ENCODE peak calls at places on chromosomes 6 and 20, in seven cellular contexts. U is HepG2, O is HCT116, C is H1, P is K562, V is GM12878, D is SK-N-SH. Z is an unnamed sample.

GRCh38 chr6:169239181-169239580 is 14.5 kb downstream of the THBS2 start:
- DNase-seq in U (no peak), O (no peak), C (no peak), P (no peak), V (no peak), D (no peak), Z (no peak)

GRCh38 chr6:31497595-31498476 is at the start of gene MICB:
- DNase-seq in U (peak; percentile 82), O (peak; percentile 85), C (peak; percentile 56), P (peak; percentile 91), V (peak; percentile 46), D (peak; percentile 58), Z (peak; percentile 96)

GRCh38 chr6:109523478-109523877 is 40.5 kb upstream of the ZBTB24 start:
- DNase-seq in U (no peak), O (no peak), C (no peak), P (no peak), V (no peak), D (no peak), Z (no peak)

GRCh38 chr6:14734416-14735340 is 511.2 kb upstream of the JARID2 start:
- DNase-seq in U (no peak), O (peak; percentile 72), C (no peak), P (peak; percentile 86), V (peak; percentile 88), D (no peak), Z (no peak)

GRCh38 chr20:47304287-47304686 is 52.2 kb downstream of the ZMYND8 start:
- DNase-seq in U (no peak), O (no peak), C (no peak), P (no peak), V (no peak), D (peak; percentile 57), Z (peak; percentile 86)

GRCh38 chr6:65709099-65709830 is 2.2 kb upstream of the EYS start:
- DNase-seq in U (no peak), O (no peak), C (no peak), P (no peak), V (no peak), D (no peak), Z (no peak)

GRCh38 chr6:112227411-112227810 is 27.0 kb downstream of the LAMA4 start:
- DNase-seq in U (no peak), O (no peak), C (no peak), P (no peak), V (no peak), D (no peak), Z (no peak)

GRCh38 chr20:11454966-11455799 is 462.5 kb upstream of the BTBD3 start:
- DNase-seq in U (no peak), O (peak; percentile 90), C (no peak), P (no peak), V (no peak), D (no peak), Z (peak; percentile 29)

GRCh38 chr6:109456710-109457595 is 1.4 kb upstream of the MICAL1 start:
- DNase-seq in U (no peak), O (no peak), C (no peak), P (no peak), V (no peak), D (no peak), Z (no peak)

GRCh38 chr6:129138739-129139405 is 255.9 kb downstream of the LAMA2 start:
- DNase-seq in U (no peak), O (no peak), C (no peak), P (no peak), V (no peak), D (no peak), Z (no peak)

GRCh38 chr6:112172540-112172939 is 81.8 kb downstream of the LAMA4 start:
- DNase-seq in U (no peak), O (no peak), C (no peak), P (no peak), V (no peak), D (no peak), Z (no peak)

GRCh38 chr20:59194023-59194935 is 30.7 kb downstream of the ZNF831 start:
- DNase-seq in U (no peak), O (no peak), C (no peak), P (no peak), V (no peak), D (no peak), Z (no peak)

GRCh38 chr20:10644458-10645204 is 29.2 kb downstream of the JAG1 start:
- DNase-seq in U (no peak), O (no peak), C (no peak), P (no peak), V (peak; percentile 48), D (peak; percentile 74), Z (no peak)

GRCh38 chr6:117956386-117956785 is 49.3 kb downstream of the SLC35F1 start:
- DNase-seq in U (no peak), O (no peak), C (no peak), P (no peak), V (no peak), D (no peak), Z (no peak)

GRCh38 chr6:36627801-36628246 is 33.7 kb downstream of the SRSF3 start:
- DNase-seq in U (no peak), O (no peak), C (no peak), P (no peak), V (no peak), D (no peak), Z (no peak)

GRCh38 chr6:69780585-69781178 is 16.1 kb downstream of the LMBRD1 start:
- DNase-seq in U (peak; percentile 73), O (no peak), C (no peak), P (no peak), V (no peak), D (no peak), Z (no peak)

GRCh38 chr6:12060780-12061619 is 48.9 kb downstream of the HIVEP1 start:
- DNase-seq in U (no peak), O (no peak), C (peak; percentile 46), P (peak; percentile 35), V (peak; percentile 87), D (no peak), Z (no peak)

GRCh38 chr6:36616888-36617521 is 22.8 kb downstream of the SRSF3 start:
- DNase-seq in U (no peak), O (peak; percentile 23), C (no peak), P (no peak), V (no peak), D (peak; percentile 87), Z (peak; percentile 48)

GRCh38 chr20:17873410-17874270 is 95.0 kb downstream of the SNX5 start:
- DNase-seq in U (peak; percentile 91), O (peak; percentile 57), C (no peak), P (no peak), V (no peak), D (peak; percentile 85), Z (peak; percentile 37)
- TF ChIP-seq JUND in U (no peak), O (no peak), C (no peak), P (no peak), V (no peak), D (no peak), Z (no peak)

GRCh38 chr6:56613247-56613851 is 29.3 kb downstream of the DST start:
- DNase-seq in U (no peak), O (no peak), C (no peak), P (no peak), V (no peak), D (no peak), Z (no peak)

GRCh38 chr6:56616967-56617366 is 25.7 kb downstream of the DST start:
- DNase-seq in U (no peak), O (no peak), C (no peak), P (no peak), V (no peak), D (no peak), Z (no peak)

GRCh38 chr6:56620229-56620868 is 22.3 kb downstream of the DST start:
- DNase-seq in U (no peak), O (no peak), C (no peak), P (no peak), V (no peak), D (no peak), Z (no peak)

GRCh38 chr6:56618050-56618449 is 24.6 kb downstream of the DST start:
- DNase-seq in U (no peak), O (no peak), C (no peak), P (peak; percentile 13), V (no peak), D (no peak), Z (peak; percentile 4)
- TF ChIP-seq JUND in U (no peak), O (no peak), C (no peak), P (no peak), V (no peak), D (no peak), Z (no peak)

GRCh38 chr6:134741193-134741521 is 208.7 kb downstream of the ALDH8A1 start:
- DNase-seq in U (no peak), O (no peak), C (no peak), P (no peak), V (no peak), D (peak; percentile 43), Z (peak; percentile 36)
- TF ChIP-seq JUND in U (no peak), O (no peak), C (no peak), P (no peak), V (no peak), D (no peak), Z (no peak)

GRCh38 chr6:107713214-107713962 is 110.7 kb downstream of the SCML4 start:
- DNase-seq in U (no peak), O (no peak), C (no peak), P (no peak), V (no peak), D (peak; percentile 35), Z (no peak)
- TF ChIP-seq JUND in U (no peak), O (no peak), C (no peak), P (no peak), V (no peak), D (no peak), Z (no peak)

GRCh38 chr6:159106627-159107241 is 61.9 kb upstream of the TAGAP start:
- DNase-seq in U (peak; percentile 33), O (peak; percentile 70), C (no peak), P (peak; percentile 90), V (peak; percentile 92), D (no peak), Z (no peak)
- TF ChIP-seq JUND in U (no peak), O (no peak), C (no peak), P (no peak), V (no peak), D (no peak), Z (no peak)

DNA sequence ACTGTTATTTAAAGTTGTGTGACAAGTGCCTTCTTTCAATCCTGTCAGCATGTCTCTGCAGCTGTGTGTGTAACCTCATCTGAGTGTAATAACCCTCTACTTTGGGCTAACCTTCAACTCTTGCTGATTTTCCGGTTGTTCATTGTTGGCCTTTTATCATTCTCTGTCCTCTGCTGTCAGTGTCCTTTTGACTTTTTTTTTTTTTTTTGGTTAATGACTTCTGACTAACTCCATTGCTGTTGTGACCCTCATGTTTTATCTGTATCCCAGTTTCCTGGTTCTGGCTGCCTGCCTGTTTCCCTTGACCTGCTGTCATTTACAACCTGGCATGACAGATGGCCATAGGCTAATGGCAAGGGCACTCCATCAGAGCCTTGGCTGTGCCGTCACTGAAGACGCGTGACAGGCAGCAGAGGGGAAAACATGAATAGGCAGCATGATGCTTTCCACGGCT is 145.7 kb upstream of the MAN1A1 start:
- DNase-seq in U (peak; percentile 2), O (no peak), C (no peak), P (no peak), V (no peak), D (peak; percentile 31), Z (no peak)
- TF ChIP-seq JUND in U (no peak), O (no peak), C (no peak), P (no peak), V (no peak), D (no peak), Z (no peak)